ENCODE peak calls at places on chromosome 13, in six cellular contexts. One of them, this sample, is unnamed.

GRCh38 chr13:61466280-61466679 is 50.6 kb upstream of the PCDH20 start:
- DNase-seq in IMR-90: no peak
- DNase-seq in neuronal stem cell: no peak
- DNase-seq in PC-9: no peak
- DNase-seq in left ventricle myocardium inferior: no peak
- DNase-seq in transverse colon: no peak
- DNase-seq in this sample: no peak

GRCh38 chr13:100403675-100404074 is 184.9 kb downstream of the GGACT start:
- DNase-seq in PC-9: no peak
- DNase-seq in left ventricle myocardium inferior: no peak
- DNase-seq in IMR-90: no peak
- DNase-seq in neuronal stem cell: no peak
- DNase-seq in transverse colon: no peak
- DNase-seq in this sample: no peak

GRCh38 chr13:48635478-48635877 is 18.3 kb upstream of the CYSLTR2 start:
- DNase-seq in transverse colon: no peak
- DNase-seq in neuronal stem cell: no peak
- DNase-seq in PC-9: no peak
- DNase-seq in IMR-90: no peak
- DNase-seq in left ventricle myocardium inferior: no peak
- DNase-seq in this sample: no peak

GRCh38 chr13:30108913-30109237 is 198.5 kb downstream of the KATNAL1 start:
- DNase-seq in left ventricle myocardium inferior: no peak
- DNase-seq in transverse colon: peak
- DNase-seq in neuronal stem cell: no peak
- DNase-seq in IMR-90: no peak
- DNase-seq in PC-9: peak
- DNase-seq in this sample: peak

GRCh38 chr13:98582947-98583346 is 6.0 kb upstream of the STK24 start:
- DNase-seq in left ventricle myocardium inferior: no peak
- DNase-seq in neuronal stem cell: no peak
- DNase-seq in IMR-90: no peak
- DNase-seq in PC-9: peak
- DNase-seq in transverse colon: no peak
- DNase-seq in this sample: peak

GRCh38 chr13:42177189-42177588 is 94.8 kb upstream of the AKAP11 start:
- DNase-seq in transverse colon: no peak
- DNase-seq in PC-9: no peak
- DNase-seq in left ventricle myocardium inferior: no peak
- DNase-seq in IMR-90: no peak
- DNase-seq in neuronal stem cell: no peak
- DNase-seq in this sample: no peak

GRCh38 chr13:43895940-43896339 is 16.2 kb downstream of the LACC1 start:
- DNase-seq in left ventricle myocardium inferior: no peak
- DNase-seq in neuronal stem cell: no peak
- DNase-seq in transverse colon: no peak
- DNase-seq in PC-9: peak
- DNase-seq in IMR-90: peak
- DNase-seq in this sample: no peak

GRCh38 chr13:20348645-20349408 is 116.7 kb upstream of the GJB6 start:
- DNase-seq in IMR-90: no peak
- DNase-seq in left ventricle myocardium inferior: no peak
- DNase-seq in transverse colon: no peak
- DNase-seq in neuronal stem cell: no peak
- DNase-seq in PC-9: no peak
- DNase-seq in this sample: no peak

GRCh38 chr13:36924001-36924400 is 4.0 kb upstream of the SMAD9 start:
- DNase-seq in PC-9: no peak
- DNase-seq in transverse colon: no peak
- DNase-seq in left ventricle myocardium inferior: no peak
- DNase-seq in neuronal stem cell: no peak
- DNase-seq in IMR-90: no peak
- DNase-seq in this sample: no peak

GRCh38 chr13:38981096-38981495 is 9.5 kb downstream of the STOML3 start:
- DNase-seq in IMR-90: no peak
- DNase-seq in left ventricle myocardium inferior: no peak
- DNase-seq in PC-9: no peak
- DNase-seq in neuronal stem cell: no peak
- DNase-seq in transverse colon: no peak
- DNase-seq in this sample: no peak
- H3K27ac ChIP-seq in IMR-90: no peak
- H3K27ac ChIP-seq in left ventricle myocardium inferior: no peak
- H3K27ac ChIP-seq in PC-9: no peak
- H3K27ac ChIP-seq in neuronal stem cell: peak
- H3K27ac ChIP-seq in transverse colon: no peak
- H3K27ac ChIP-seq in this sample: no peak

GRCh38 chr13:77507931-77508776 is 27.4 kb upstream of the SCEL start:
- DNase-seq in PC-9: peak
- DNase-seq in left ventricle myocardium inferior: no peak
- DNase-seq in IMR-90: peak
- DNase-seq in neuronal stem cell: no peak
- DNase-seq in transverse colon: no peak
- DNase-seq in this sample: peak

GRCh38 chr13:77511552-77511951 is 24.0 kb upstream of the SCEL start:
- DNase-seq in left ventricle myocardium inferior: no peak
- DNase-seq in transverse colon: no peak
- DNase-seq in PC-9: no peak
- DNase-seq in IMR-90: no peak
- DNase-seq in neuronal stem cell: no peak
- DNase-seq in this sample: no peak

GRCh38 chr13:77506874-77507273 is 28.6 kb upstream of the SCEL start:
- DNase-seq in IMR-90: no peak
- DNase-seq in PC-9: no peak
- DNase-seq in transverse colon: no peak
- DNase-seq in left ventricle myocardium inferior: no peak
- DNase-seq in neuronal stem cell: no peak
- DNase-seq in this sample: peak

GRCh38 chr13:77510156-77510555 is 25.4 kb upstream of the SCEL start:
- DNase-seq in transverse colon: no peak
- DNase-seq in PC-9: no peak
- DNase-seq in IMR-90: no peak
- DNase-seq in left ventricle myocardium inferior: no peak
- DNase-seq in neuronal stem cell: no peak
- DNase-seq in this sample: no peak

GRCh38 chr13:77509221-77509620 is 26.3 kb upstream of the SCEL start:
- DNase-seq in IMR-90: peak
- DNase-seq in neuronal stem cell: no peak
- DNase-seq in PC-9: no peak
- DNase-seq in transverse colon: no peak
- DNase-seq in left ventricle myocardium inferior: no peak
- DNase-seq in this sample: no peak
- H3K27ac ChIP-seq in IMR-90: no peak
- H3K27ac ChIP-seq in neuronal stem cell: no peak
- H3K27ac ChIP-seq in PC-9: peak
- H3K27ac ChIP-seq in transverse colon: no peak
- H3K27ac ChIP-seq in left ventricle myocardium inferior: no peak
- H3K27ac ChIP-seq in this sample: no peak

DNA sequence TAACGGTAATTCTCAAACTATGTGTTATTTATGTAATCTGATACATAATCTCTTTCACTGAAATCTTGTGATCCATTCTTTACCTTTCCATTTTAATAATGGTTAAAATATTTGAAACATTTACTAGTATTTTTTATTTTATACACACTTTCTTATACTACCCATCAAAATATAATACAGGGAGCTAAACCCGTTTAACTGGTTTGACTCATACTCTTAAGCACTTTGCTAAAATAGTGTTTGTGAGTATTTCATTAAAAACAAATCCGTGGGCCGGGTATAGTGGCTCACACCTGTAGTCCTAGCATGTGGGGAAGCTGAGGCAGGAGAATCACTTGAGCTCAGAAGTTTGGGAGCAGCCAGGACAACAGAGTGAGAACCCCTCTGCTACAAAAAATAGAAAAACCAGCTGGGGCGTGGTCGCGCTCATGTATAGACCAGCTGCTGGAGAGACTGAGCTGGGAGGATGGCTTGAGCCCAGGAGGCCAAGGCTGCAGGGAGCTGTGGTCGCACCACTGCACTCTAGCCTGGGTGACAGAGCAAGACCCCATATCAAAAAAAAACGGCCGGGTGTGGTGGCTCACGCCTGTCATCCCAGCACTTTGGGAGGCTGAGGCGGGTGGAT is 43.8 kb upstream of the DCUN1D2 start:
- DNase-seq in left ventricle myocardium inferior: no peak
- DNase-seq in neuronal stem cell: no peak
- DNase-seq in IMR-90: no peak
- DNase-seq in transverse colon: no peak
- DNase-seq in PC-9: no peak
- DNase-seq in this sample: peak
- H3K27ac ChIP-seq in left ventricle myocardium inferior: no peak
- H3K27ac ChIP-seq in neuronal stem cell: no peak
- H3K27ac ChIP-seq in IMR-90: no peak
- H3K27ac ChIP-seq in transverse colon: no peak
- H3K27ac ChIP-seq in PC-9: peak
- H3K27ac ChIP-seq in this sample: no peak

DNA sequence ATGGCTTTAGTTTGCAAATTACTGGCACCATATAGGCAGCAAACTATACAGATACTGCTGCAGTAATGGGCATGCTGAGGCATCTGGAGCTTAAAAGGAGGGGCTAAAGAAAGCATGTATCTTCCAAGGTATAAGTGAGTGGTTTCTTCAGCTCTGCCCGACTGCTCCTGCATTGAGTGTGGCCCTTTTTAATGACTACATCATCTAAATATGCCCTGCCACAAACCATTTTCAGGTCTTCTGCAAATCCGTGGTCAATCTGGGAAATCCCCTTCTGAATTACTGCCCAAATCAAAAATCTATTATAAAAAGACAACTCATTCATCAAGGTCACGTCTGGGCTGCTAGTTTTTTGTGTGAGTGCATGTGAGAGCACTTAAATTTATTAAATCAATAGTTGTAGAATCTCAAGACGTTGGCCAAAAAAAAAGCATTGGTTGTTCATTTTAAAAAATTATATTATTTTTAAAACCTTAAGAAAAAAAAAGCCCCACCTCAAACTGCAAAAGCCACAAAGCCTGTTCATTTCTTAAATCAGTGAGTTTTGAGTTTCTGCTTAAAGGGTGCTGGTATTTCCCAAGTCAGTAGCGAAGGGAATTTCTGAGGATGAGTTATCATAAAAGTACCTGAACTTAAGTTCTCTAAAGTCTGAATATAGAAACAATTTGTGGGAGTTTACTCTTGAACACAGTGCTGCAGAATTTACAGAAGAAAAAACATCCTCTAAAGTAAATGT is 16.3 kb downstream of the LCP1 start:
- DNase-seq in PC-9: no peak
- DNase-seq in IMR-90: no peak
- DNase-seq in left ventricle myocardium inferior: no peak
- DNase-seq in transverse colon: no peak
- DNase-seq in neuronal stem cell: no peak
- DNase-seq in this sample: no peak
- H3K27ac ChIP-seq in PC-9: no peak
- H3K27ac ChIP-seq in IMR-90: no peak
- H3K27ac ChIP-seq in left ventricle myocardium inferior: no peak
- H3K27ac ChIP-seq in transverse colon: no peak
- H3K27ac ChIP-seq in neuronal stem cell: no peak
- H3K27ac ChIP-seq in this sample: no peak

GRCh38 chr13:38180670-38181069 is 169.0 kb upstream of the UFM1 start:
- DNase-seq in IMR-90: no peak
- DNase-seq in left ventricle myocardium inferior: no peak
- DNase-seq in transverse colon: no peak
- DNase-seq in PC-9: no peak
- DNase-seq in neuronal stem cell: no peak
- DNase-seq in this sample: no peak
- H3K27ac ChIP-seq in IMR-90: no peak
- H3K27ac ChIP-seq in left ventricle myocardium inferior: no peak
- H3K27ac ChIP-seq in transverse colon: no peak
- H3K27ac ChIP-seq in PC-9: no peak
- H3K27ac ChIP-seq in neuronal stem cell: no peak
- H3K27ac ChIP-seq in this sample: no peak

GRCh38 chr13:96252903-96253302 is 163.0 kb downstream of the HS6ST3 start:
- DNase-seq in IMR-90: no peak
- DNase-seq in neuronal stem cell: no peak
- DNase-seq in PC-9: no peak
- DNase-seq in left ventricle myocardium inferior: no peak
- DNase-seq in transverse colon: no peak
- DNase-seq in this sample: no peak

GRCh38 chr13:96243371-96243770 is 153.5 kb downstream of the HS6ST3 start:
- DNase-seq in left ventricle myocardium inferior: no peak
- DNase-seq in IMR-90: no peak
- DNase-seq in neuronal stem cell: no peak
- DNase-seq in transverse colon: no peak
- DNase-seq in PC-9: no peak
- DNase-seq in this sample: no peak

GRCh38 chr13:96248103-96248502 is 158.2 kb downstream of the HS6ST3 start:
- DNase-seq in left ventricle myocardium inferior: no peak
- DNase-seq in transverse colon: no peak
- DNase-seq in IMR-90: no peak
- DNase-seq in PC-9: no peak
- DNase-seq in neuronal stem cell: no peak
- DNase-seq in this sample: no peak
- H3K27ac ChIP-seq in left ventricle myocardium inferior: no peak
- H3K27ac ChIP-seq in transverse colon: no peak
- H3K27ac ChIP-seq in IMR-90: no peak
- H3K27ac ChIP-seq in PC-9: no peak
- H3K27ac ChIP-seq in neuronal stem cell: no peak
- H3K27ac ChIP-seq in this sample: no peak

GRCh38 chr13:113049521-113049941 is 56.1 kb upstream of the F7 start:
- DNase-seq in left ventricle myocardium inferior: peak
- DNase-seq in PC-9: no peak
- DNase-seq in neuronal stem cell: no peak
- DNase-seq in IMR-90: no peak
- DNase-seq in transverse colon: no peak
- DNase-seq in this sample: no peak
- H3K27ac ChIP-seq in left ventricle myocardium inferior: peak
- H3K27ac ChIP-seq in PC-9: no peak
- H3K27ac ChIP-seq in neuronal stem cell: no peak
- H3K27ac ChIP-seq in IMR-90: no peak
- H3K27ac ChIP-seq in transverse colon: no peak
- H3K27ac ChIP-seq in this sample: no peak

This sample was measured in RWPE1.